ENCODE peak calls at places on chromosomes 12 and 14, in four cellular contexts. S is GM10248, T is AG09309, Y is foreskin fibroblast. O is an unnamed sample.

GRCh38 chr12:108129017-108129812 is at the start of gene WSCD2:
- DNase-seq in Y (peak), T (no peak), S (no peak), O (peak)

GRCh38 chr14:95620659-95621059 is 65.6 kb upstream of the TCL1B start:
- DNase-seq in S (peak), T (no peak), Y (no peak), O (no peak)

GRCh38 chr14:27862684-27863083 is 903.9 kb upstream of the FOXG1 start:
- DNase-seq in Y (no peak), S (no peak), T (no peak), O (no peak)

GRCh38 chr12:63870838-63871237 is 26.3 kb downstream of the SRGAP1 start:
- DNase-seq in S (no peak), T (no peak), Y (no peak), O (no peak)

GRCh38 chr12:19967486-19967885 is 400.9 kb upstream of the PDE3A start:
- DNase-seq in T (peak), Y (peak), S (no peak), O (no peak)

GRCh38 chr12:124021025-124021406 is 48.0 kb downstream of the ZNF664 start:
- DNase-seq in Y (peak), T (no peak), S (no peak), O (no peak)

GRCh38 chr12:1531654-1532366 is 62.6 kb downstream of the FBXL14 start:
- DNase-seq in S (peak), Y (peak), T (no peak), O (no peak)

GRCh38 chr14:75685910-75686309 is 24.9 kb downstream of the TTLL5 start:
- DNase-seq in Y (no peak), S (no peak), T (no peak), O (no peak)

GRCh38 chr14:105525861-105526780 is at the start of gene TMEM121:
- DNase-seq in S (peak), Y (peak), T (no peak), O (peak)

GRCh38 chr12:50546441-50547318 is 41.9 kb downstream of the DIP2B start:
- DNase-seq in T (no peak), Y (peak), S (no peak), O (no peak)

GRCh38 chr12:87509233-87509820 is 519.9 kb downstream of the C12orf50 start:
- DNase-seq in S (peak), Y (peak), T (no peak), O (no peak)

GRCh38 chr14:91159182-91159581 is 45.3 kb downstream of the DGLUCY start:
- DNase-seq in T (no peak), Y (no peak), S (no peak), O (no peak)

GRCh38 chr12:68870443-68870842 is 62.5 kb downstream of the MDM2 start:
- DNase-seq in T (no peak), Y (no peak), S (no peak), O (no peak)

GRCh38 chr14:54427914-54428313 is 13.3 kb downstream of the CNIH1 start:
- DNase-seq in T (no peak), S (no peak), Y (no peak), O (no peak)

GRCh38 chr12:12665194-12665593 is 30.8 kb downstream of the GPR19 start:
- DNase-seq in T (no peak), Y (no peak), S (no peak), O (no peak)

GRCh38 chr14:73524493-73524892 is 12.4 kb upstream of the ACOT1 start:
- DNase-seq in S (no peak), T (no peak), Y (no peak), O (no peak)

GRCh38 chr14:23052182-23052623 is 5.1 kb downstream of the CDH24 start:
- DNase-seq in S (no peak), T (no peak), Y (peak), O (no peak)

GRCh38 chr14:100610511-100611217 is 23.4 kb upstream of the BEGAIN start:
- DNase-seq in Y (peak), S (no peak), T (no peak), O (no peak)

GRCh38 chr12:101299346-101299745 is 19.4 kb downstream of the UTP20 start:
- DNase-seq in Y (no peak), T (no peak), S (no peak), O (no peak)

GRCh38 chr14:52106853-52107252 is 38.0 kb upstream of the NID2 start:
- DNase-seq in Y (no peak), T (no peak), S (no peak), O (no peak)

GRCh38 chr12:95658386-95658785 is 107.1 kb upstream of the USP44 start:
- DNase-seq in S (no peak), Y (no peak), T (no peak), O (no peak)

GRCh38 chr12:74449872-74450271 is 87.8 kb upstream of the ATXN7L3B start:
- DNase-seq in S (no peak), Y (no peak), T (no peak), O (no peak)

GRCh38 chr14:103207038-103207403 is 83.8 kb downstream of the TNFAIP2 start:
- DNase-seq in S (no peak), Y (peak), T (peak), O (no peak)

GRCh38 chr12:1507308-1507707 is 87.1 kb downstream of the FBXL14 start:
- DNase-seq in Y (no peak), T (no peak), S (no peak), O (no peak)

GRCh38 chr12:15837141-15837781 is 44.9 kb upstream of the STRAP start:
- DNase-seq in Y (peak), T (peak), S (no peak), O (no peak)

GRCh38 chr14:91177073-91177796 is 63.4 kb downstream of the DGLUCY start:
- DNase-seq in S (peak), Y (peak), T (peak), O (no peak)

GRCh38 chr12:124904306-124905098 is 9.9 kb downstream of the UBC start:
- DNase-seq in T (peak), S (no peak), Y (peak), O (no peak)

GRCh38 chr12:20646239-20646827 is 48.8 kb upstream of the SLCO1C1 start:
- DNase-seq in S (peak), Y (peak), T (peak), O (no peak)

GRCh38 chr12:66329941-66330340 is 27.6 kb downstream of the HELB start:
- DNase-seq in T (no peak), S (no peak), Y (peak), O (no peak)

GRCh38 chr12:80186727-80187217 is 87.4 kb downstream of the OTOGL start:
- DNase-seq in T (peak), S (peak), Y (peak), O (no peak)
- TF ChIP-seq CTCF in T (peak), S (peak), Y (peak), O (peak)

GRCh38 chr12:106205208-106206069 is 42.4 kb downstream of the CKAP4 start:
- DNase-seq in Y (peak), S (no peak), T (no peak), O (no peak)
- TF ChIP-seq CTCF in Y (no peak), S (no peak), T (peak), O (no peak)

DNA sequence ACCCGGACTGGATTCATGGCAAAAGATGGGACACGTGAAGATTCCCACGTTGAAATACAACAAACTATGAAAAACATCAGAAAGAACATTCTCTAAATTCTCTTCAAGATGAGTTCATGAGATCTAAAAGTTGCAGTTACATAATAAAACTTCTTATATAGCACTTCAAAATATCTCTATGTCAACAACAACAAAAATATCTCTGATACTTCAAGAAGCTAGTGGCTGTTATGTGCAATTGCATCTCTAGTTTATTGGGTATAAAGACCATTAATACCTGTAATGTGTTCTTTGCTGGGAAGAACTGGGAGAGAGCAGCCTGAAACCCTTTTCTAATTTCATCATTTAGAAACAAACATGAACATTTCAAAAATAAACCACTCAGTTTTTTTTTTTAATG is 69.2 kb upstream of the RGS6 start:
- DNase-seq in S (no peak), T (no peak), Y (no peak), O (no peak)
- TF ChIP-seq CTCF in S (no peak), T (peak), Y (no peak), O (no peak)

DNA sequence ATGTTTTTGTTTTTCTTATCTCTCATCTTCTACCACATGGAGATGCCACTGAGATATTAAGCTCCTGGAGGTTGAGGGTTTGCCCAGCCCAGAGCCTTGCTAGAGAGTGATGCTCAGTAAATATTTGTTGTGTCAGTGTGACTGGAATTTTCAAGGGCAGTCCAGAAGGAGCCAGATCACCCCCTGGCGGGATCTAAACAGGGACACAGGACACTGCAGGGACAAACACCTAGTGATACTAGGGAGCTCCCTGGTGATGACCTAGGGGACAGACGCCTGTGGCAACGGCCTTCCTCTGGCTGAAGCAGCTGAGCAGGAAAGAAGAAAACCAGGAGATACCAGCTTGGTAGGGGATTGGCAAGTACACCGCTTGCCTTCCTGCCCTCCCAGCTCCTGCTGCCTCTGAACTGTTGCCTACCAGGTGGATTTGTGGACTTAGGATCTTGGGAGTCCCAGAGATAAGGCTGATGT is 714.4 kb upstream of the TBX3 start:
- DNase-seq in S (no peak), T (no peak), Y (peak), O (no peak)
- TF ChIP-seq CTCF in S (no peak), T (no peak), Y (no peak), O (peak)

DNA sequence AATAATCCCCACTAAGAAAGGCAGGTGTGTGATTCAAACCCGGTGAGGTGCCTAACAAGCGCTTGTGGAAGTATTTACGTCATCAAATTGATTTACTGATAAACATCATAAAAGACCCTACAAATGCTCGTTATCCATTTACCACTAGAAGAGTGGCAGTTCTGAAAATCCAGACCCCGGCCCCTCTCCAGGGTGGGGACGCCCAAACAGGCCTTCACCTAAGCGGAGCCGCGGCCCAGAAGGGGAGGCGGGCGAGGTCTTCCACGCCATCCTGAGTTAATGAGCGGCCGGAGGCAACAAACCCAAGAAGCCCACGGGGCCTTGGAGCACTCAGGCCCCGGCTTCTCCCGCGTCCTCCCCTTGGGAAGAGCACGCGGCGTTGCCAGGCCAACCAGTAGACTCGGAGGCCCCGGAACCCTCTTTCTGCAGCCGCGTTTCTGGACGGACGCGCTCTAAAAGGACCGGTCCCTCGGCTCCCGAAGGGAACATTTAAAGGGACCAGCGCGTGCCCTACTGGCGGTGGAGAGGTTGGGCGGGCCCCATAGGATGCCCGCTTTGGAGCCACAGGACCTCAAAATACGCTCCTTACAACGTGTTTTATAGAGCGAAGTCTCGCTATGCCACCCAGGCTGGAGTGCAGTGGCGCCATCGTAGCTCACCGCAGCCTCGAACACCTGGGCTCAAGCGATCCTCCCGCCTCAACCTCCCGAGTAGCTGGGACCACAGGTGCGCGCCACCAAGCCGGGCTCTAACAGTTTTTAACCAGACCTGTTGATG is 3.5 kb downstream of the PTPN21 start:
- DNase-seq in Y (peak), S (peak), T (peak), O (peak)
- TF ChIP-seq CTCF in Y (peak), S (no peak), T (peak), O (peak)

DNA sequence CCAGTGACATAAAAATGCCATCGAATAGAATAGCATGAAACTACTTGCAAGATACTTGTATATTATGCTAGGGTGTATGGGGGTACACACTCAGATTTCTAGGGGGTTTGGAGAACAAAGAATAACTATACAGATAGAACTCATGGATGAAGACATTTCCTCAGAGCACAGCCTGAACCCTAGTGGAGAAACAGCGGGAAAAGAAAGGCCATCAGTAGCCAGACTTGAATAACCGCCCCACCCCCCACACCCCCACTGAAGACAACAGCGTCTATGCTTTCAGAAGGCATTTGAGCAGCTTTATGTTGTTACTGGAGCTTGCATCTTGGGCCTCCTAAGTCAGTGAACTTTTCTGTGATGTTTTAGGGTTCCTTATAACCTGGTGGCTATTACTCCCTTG is 425.9 kb downstream of the NPAS3 start:
- DNase-seq in S (no peak), T (no peak), Y (no peak), O (no peak)
- TF ChIP-seq CTCF in S (no peak), T (no peak), Y (no peak), O (no peak)

GRCh38 chr14:81332725-81333124 is 67.4 kb downstream of the STON2 start:
- DNase-seq in Y (no peak), T (no peak), S (no peak), O (no peak)

GRCh38 chr14:81336009-81336408 is 64.1 kb downstream of the STON2 start:
- DNase-seq in T (no peak), Y (no peak), S (no peak), O (no peak)

GRCh38 chr14:81341405-81342180 is 58.5 kb downstream of the STON2 start:
- DNase-seq in T (no peak), Y (peak), S (no peak), O (no peak)

GRCh38 chr14:81331229-81332026 is 68.7 kb downstream of the STON2 start:
- DNase-seq in S (no peak), T (no peak), Y (no peak), O (no peak)

DNA sequence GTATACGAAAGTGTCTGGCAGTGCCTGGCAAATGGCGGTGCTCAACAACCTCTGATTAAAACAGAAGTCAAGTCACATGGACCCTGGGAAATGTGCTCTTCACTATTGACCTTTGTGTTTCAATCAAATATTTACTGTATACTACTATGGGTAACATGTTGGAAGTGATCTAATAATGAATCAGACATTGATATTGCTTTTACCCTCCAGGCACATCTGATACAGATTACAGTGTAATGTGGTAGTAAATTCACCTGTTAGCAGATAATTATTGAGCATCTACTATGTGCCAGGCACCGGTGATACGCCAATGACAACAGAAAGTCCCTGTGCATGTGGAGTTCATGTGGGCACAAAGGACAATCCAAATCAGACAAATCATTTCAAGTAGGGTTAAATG is 63.1 kb downstream of the STON2 start:
- DNase-seq in Y (peak), T (no peak), S (no peak), O (no peak)
- TF ChIP-seq CTCF in Y (no peak), T (no peak), S (no peak), O (no peak)

DNA sequence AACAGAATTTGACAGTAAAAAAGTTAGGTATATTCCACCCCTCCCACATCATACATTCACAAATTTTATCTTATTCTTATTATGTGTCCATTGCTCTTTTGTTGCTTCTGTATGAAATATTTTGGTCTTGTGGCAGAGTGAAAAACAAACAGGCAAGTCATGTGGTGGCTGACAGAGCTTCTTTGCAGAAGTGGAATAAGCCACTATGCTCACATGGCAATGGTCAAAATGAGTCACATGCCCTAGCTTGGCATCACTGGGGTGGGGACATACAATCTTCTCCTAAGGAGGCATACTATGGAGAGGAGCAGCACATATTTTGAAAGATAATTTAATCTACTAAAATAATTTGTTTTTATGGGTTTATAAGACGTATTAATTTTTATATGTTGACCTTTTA is 27.7 kb upstream of the CMA1 start:
- DNase-seq in S (no peak), T (no peak), Y (no peak), O (no peak)
- TF ChIP-seq CTCF in S (no peak), T (no peak), Y (no peak), O (no peak)

GRCh38 chr14:38248629-38249028 is 7.3 kb downstream of the CLEC14A start:
- DNase-seq in S (no peak), Y (no peak), T (no peak), O (no peak)
- TF ChIP-seq CTCF in S (no peak), Y (peak), T (no peak), O (peak)

O was measured in progenitor cell of endocrine pancreas.